ENCODE peak calls at places on chromosome X, in nine cellular contexts. H, K, C, U, S, M, V, Z and O are unnamed samples.

GRCh38 chrX:46036508-46036907 is 508.7 kb downstream of the ZNF674 start:
- DNase-seq in M (no peak), U (no peak), Z (no peak), H (no peak), C (no peak), K (no peak), S (no peak), V (no peak), O (no peak)

GRCh38 chrX:87518504-87518903 is 902 bp downstream of the KLHL4 start:
- DNase-seq in K (no peak), V (no peak), U (no peak), H (no peak), S (no peak), C (no peak), M (no peak), Z (no peak), O (no peak)

GRCh38 chrX:123878177-123878576 is 18.3 kb downstream of the XIAP start:
- DNase-seq in K (no peak), H (no peak), C (no peak), V (no peak), Z (no peak), U (no peak), S (no peak), M (no peak), O (no peak)

GRCh38 chrX:129741880-129742758 is 3.3 kb downstream of the XPNPEP2 start:
- DNase-seq in C (no peak), U (no peak), V (no peak), M (no peak), K (no peak), Z (no peak), S (no peak), H (no peak), O (no peak)

GRCh38 chrX:9310596-9310995 is 154.3 kb upstream of the TBL1X start:
- DNase-seq in K (no peak), Z (no peak), U (no peak), C (peak; percentile 36), M (no peak), V (no peak), H (no peak), S (no peak), O (no peak)

GRCh38 chrX:13216139-13216538 is 103.7 kb downstream of the ATXN3L start:
- DNase-seq in S (no peak), K (no peak), U (no peak), C (no peak), Z (no peak), H (no peak), V (no peak), M (no peak), O (no peak)

GRCh38 chrX:57528670-57529255 is 63.0 kb upstream of the ZXDB start:
- DNase-seq in Z (no peak), K (no peak), C (no peak), S (no peak), M (no peak), V (no peak), H (no peak), U (peak; percentile 0), O (no peak)

GRCh38 chrX:63363788-63364187 is 12.7 kb upstream of the SPIN4 start:
- DNase-seq in Z (no peak), M (no peak), C (no peak), K (no peak), H (no peak), V (no peak), S (no peak), U (no peak), O (no peak)

GRCh38 chrX:132636080-132636479 is 147.2 kb upstream of the MBNL3 start:
- DNase-seq in U (peak; percentile 34), Z (no peak), H (no peak), K (no peak), M (no peak), V (no peak), S (no peak), C (no peak), O (no peak)

GRCh38 chrX:135974279-135974856 is 580 bp upstream of the MMGT1 start:
- DNase-seq in V (peak; percentile 49), S (peak; percentile 52), C (no peak), K (peak; percentile 51), M (peak; percentile 78), Z (peak; percentile 74), U (peak; percentile 46), H (peak; percentile 39), O (peak; percentile 89)

GRCh38 chrX:136584545-136584944 is 52.5 kb downstream of the VGLL1 start:
- DNase-seq in K (no peak), M (no peak), S (no peak), C (no peak), V (no peak), U (no peak), Z (no peak), H (no peak), O (no peak)

GRCh38 chrX:39576081-39576701 is 521.6 kb downstream of the BCOR start:
- DNase-seq in K (no peak), Z (no peak), M (no peak), U (peak; percentile 78), H (no peak), S (no peak), C (no peak), V (peak; percentile 14), O (no peak)

GRCh38 chrX:11273544-11273943 is 19.7 kb upstream of the AMELX start:
- DNase-seq in M (no peak), Z (no peak), S (no peak), V (no peak), U (no peak), C (no peak), H (no peak), K (no peak), O (no peak)

GRCh38 chrX:15737188-15737956 is 698 bp upstream of the CA5B start:
- DNase-seq in H (no peak), C (no peak), K (no peak), Z (no peak), U (no peak), V (no peak), M (no peak), S (no peak), O (no peak)

GRCh38 chrX:10022580-10023245 is 55.6 kb downstream of the CLDN34 start:
- DNase-seq in H (no peak), Z (no peak), C (no peak), S (no peak), M (no peak), U (no peak), K (no peak), V (no peak), O (no peak)

GRCh38 chrX:40021647-40022046 is 76.1 kb downstream of the BCOR start:
- DNase-seq in Z (no peak), V (no peak), U (no peak), K (no peak), S (no peak), M (no peak), C (no peak), H (no peak), O (no peak)

GRCh38 chrX:36867143-36867542 is 141.0 kb upstream of the FAM47C start:
- DNase-seq in V (no peak), Z (no peak), K (no peak), M (no peak), H (no peak), U (peak; percentile 4), C (peak; percentile 13), S (no peak), O (peak; percentile 16)

GRCh38 chrX:12007881-12008280 is 130.4 kb upstream of the FRMPD4 start:
- DNase-seq in S (no peak), Z (no peak), K (no peak), C (peak; percentile 47), H (no peak), V (no peak), M (no peak), U (no peak), O (no peak)

GRCh38 chrX:120457766-120458180 is 11.3 kb downstream of the LAMP2 start:
- DNase-seq in H (no peak), Z (no peak), U (no peak), V (no peak), S (no peak), C (no peak), K (no peak), M (no peak), O (no peak)

GRCh38 chrX:56232221-56233082 is at the start of gene KLF8:
- DNase-seq in U (peak; percentile 14), V (no peak), C (peak; percentile 41), Z (peak; percentile 56), K (no peak), M (peak; percentile 72), S (no peak), H (no peak), O (peak; percentile 18)

GRCh38 chrX:46754450-46755075 is 4.4 kb downstream of the SLC9A7 start:
- DNase-seq in H (no peak), M (no peak), C (no peak), K (no peak), S (no peak), U (no peak), V (no peak), Z (no peak), O (no peak)

GRCh38 chrX:28312965-28313364 is 274.3 kb upstream of the IL1RAPL1 start:
- DNase-seq in C (no peak), V (no peak), Z (no peak), M (no peak), U (no peak), S (no peak), H (no peak), K (no peak), O (no peak)

GRCh38 chrX:40544343-40545250 is 36.2 kb upstream of the ATP6AP2 start:
- DNase-seq in K (no peak), M (no peak), V (no peak), Z (no peak), H (no peak), U (no peak), C (no peak), S (no peak), O (no peak)

GRCh38 chrX:40468033-40468979 is 112.5 kb upstream of the ATP6AP2 start:
- DNase-seq in S (peak; percentile 14), H (no peak), U (peak; percentile 45), K (no peak), M (peak; percentile 60), V (peak; percentile 56), C (peak; percentile 24), Z (peak; percentile 49), O (peak; percentile 46)

GRCh38 chrX:65635371-65635770 is 32.1 kb upstream of the MSN start:
- DNase-seq in H (no peak), Z (no peak), S (no peak), C (peak; percentile 36), M (no peak), U (no peak), V (no peak), K (no peak), O (no peak)

GRCh38 chrX:79130857-79131256 is 13.6 kb upstream of the GPR174 start:
- DNase-seq in V (no peak), M (no peak), U (no peak), C (no peak), K (no peak), H (no peak), Z (no peak), S (no peak), O (no peak)

GRCh38 chrX:15812212-15812938 is 22.1 kb downstream of the ZRSR2 start:
- DNase-seq in C (no peak), V (no peak), U (no peak), H (no peak), S (no peak), K (no peak), M (no peak), Z (no peak), O (no peak)